ENCODE peak calls at places on chromosomes 11 and 22, in four cellular contexts. One of them, this sample, is unnamed.
A peak's percentile ranks its signal among the peaks of the same experiment; 100 is the strongest.

GRCh38 chr11:73380897-73381410 is 4.8 kb downstream of the RELT start:
- DNase-seq in K562: no peak
- DNase-seq in HepG2: no peak
- DNase-seq in GM12878: no peak
- DNase-seq in this sample: no peak

GRCh38 chr11:20111871-20112270 is 48.4 kb downstream of the DBX1 start:
- DNase-seq in K562: no peak
- DNase-seq in HepG2: no peak
- DNase-seq in GM12878: no peak
- DNase-seq in this sample: no peak

GRCh38 chr11:36566407-36567053 is 1.3 kb upstream of the RAG1 start:
- DNase-seq in K562: no peak
- DNase-seq in HepG2: no peak
- DNase-seq in GM12878: no peak
- DNase-seq in this sample: no peak

GRCh38 chr22:42202048-42202447 is 68.4 kb downstream of the TCF20 start:
- DNase-seq in K562: no peak
- DNase-seq in HepG2: no peak
- DNase-seq in GM12878: no peak
- DNase-seq in this sample: no peak

GRCh38 chr22:42353883-42354727 is 78.1 kb downstream of the NFAM1 start:
- DNase-seq in K562: no peak
- DNase-seq in HepG2: no peak
- DNase-seq in GM12878: no peak
- DNase-seq in this sample: no peak

GRCh38 chr11:63239254-63239653 is 4.1 kb downstream of the SLC22A25 start:
- DNase-seq in K562: no peak
- DNase-seq in HepG2: peak; percentile 41
- DNase-seq in GM12878: no peak
- DNase-seq in this sample: no peak

GRCh38 chr22:26367402-26368245 is 61.4 kb upstream of the ASPHD2 start:
- DNase-seq in K562: peak; percentile 77
- DNase-seq in HepG2: peak; percentile 54
- DNase-seq in GM12878: no peak
- DNase-seq in this sample: peak; percentile 69

GRCh38 chr22:47307326-47307725 is 544.9 kb downstream of the TBC1D22A start:
- DNase-seq in K562: peak; percentile 50
- DNase-seq in HepG2: no peak
- DNase-seq in GM12878: no peak
- DNase-seq in this sample: no peak

GRCh38 chr22:44615602-44616180 is 86.3 kb upstream of the PRR5 start:
- DNase-seq in K562: no peak
- DNase-seq in HepG2: no peak
- DNase-seq in GM12878: no peak
- DNase-seq in this sample: no peak

GRCh38 chr11:28697920-28698827 is 590.0 kb downstream of the METTL15 start:
- DNase-seq in K562: peak; percentile 52
- DNase-seq in HepG2: peak; percentile 41
- DNase-seq in GM12878: no peak
- DNase-seq in this sample: peak; percentile 57

GRCh38 chr11:1333860-1334259 is 24.4 kb upstream of the TOLLIP start:
- DNase-seq in K562: no peak
- DNase-seq in HepG2: no peak
- DNase-seq in GM12878: no peak
- DNase-seq in this sample: no peak

GRCh38 chr11:101618691-101619090 is 34.9 kb upstream of the TRPC6 start:
- DNase-seq in K562: no peak
- DNase-seq in HepG2: no peak
- DNase-seq in GM12878: no peak
- DNase-seq in this sample: no peak

GRCh38 chr11:1433977-1434640 is 44.4 kb downstream of the BRSK2 start:
- DNase-seq in K562: no peak
- DNase-seq in HepG2: no peak
- DNase-seq in GM12878: no peak
- DNase-seq in this sample: no peak

GRCh38 chr22:39351689-39352214 is 2.0 kb downstream of the SYNGR1 start:
- DNase-seq in K562: no peak
- DNase-seq in HepG2: no peak
- DNase-seq in GM12878: peak; percentile 25
- DNase-seq in this sample: no peak

GRCh38 chr11:63445720-63446119 is 45.2 kb downstream of the PLAAT5 start:
- DNase-seq in K562: no peak
- DNase-seq in HepG2: no peak
- DNase-seq in GM12878: no peak
- DNase-seq in this sample: no peak

GRCh38 chr22:31952459-31952858 is 8.1 kb downstream of the YWHAH start:
- DNase-seq in K562: no peak
- DNase-seq in HepG2: no peak
- DNase-seq in GM12878: no peak
- DNase-seq in this sample: no peak

GRCh38 chr11:102760355-102761035 is 19.9 kb downstream of the MMP10 start:
- DNase-seq in K562: no peak
- DNase-seq in HepG2: no peak
- DNase-seq in GM12878: no peak
- DNase-seq in this sample: no peak

GRCh38 chr11:46345881-46346484 is 1.3 kb upstream of the DGKZ start:
- DNase-seq in K562: no peak
- DNase-seq in HepG2: no peak
- DNase-seq in GM12878: no peak
- DNase-seq in this sample: no peak

GRCh38 chr11:70471254-70471653 is 72.9 kb downstream of the CTTN start:
- DNase-seq in K562: peak; percentile 80
- DNase-seq in HepG2: no peak
- DNase-seq in GM12878: no peak
- DNase-seq in this sample: peak; percentile 41

GRCh38 chr11:36361901-36362391 is 65.9 kb downstream of the PRR5L start:
- DNase-seq in K562: no peak
- DNase-seq in HepG2: no peak
- DNase-seq in GM12878: no peak
- DNase-seq in this sample: peak; percentile 15

DNA sequence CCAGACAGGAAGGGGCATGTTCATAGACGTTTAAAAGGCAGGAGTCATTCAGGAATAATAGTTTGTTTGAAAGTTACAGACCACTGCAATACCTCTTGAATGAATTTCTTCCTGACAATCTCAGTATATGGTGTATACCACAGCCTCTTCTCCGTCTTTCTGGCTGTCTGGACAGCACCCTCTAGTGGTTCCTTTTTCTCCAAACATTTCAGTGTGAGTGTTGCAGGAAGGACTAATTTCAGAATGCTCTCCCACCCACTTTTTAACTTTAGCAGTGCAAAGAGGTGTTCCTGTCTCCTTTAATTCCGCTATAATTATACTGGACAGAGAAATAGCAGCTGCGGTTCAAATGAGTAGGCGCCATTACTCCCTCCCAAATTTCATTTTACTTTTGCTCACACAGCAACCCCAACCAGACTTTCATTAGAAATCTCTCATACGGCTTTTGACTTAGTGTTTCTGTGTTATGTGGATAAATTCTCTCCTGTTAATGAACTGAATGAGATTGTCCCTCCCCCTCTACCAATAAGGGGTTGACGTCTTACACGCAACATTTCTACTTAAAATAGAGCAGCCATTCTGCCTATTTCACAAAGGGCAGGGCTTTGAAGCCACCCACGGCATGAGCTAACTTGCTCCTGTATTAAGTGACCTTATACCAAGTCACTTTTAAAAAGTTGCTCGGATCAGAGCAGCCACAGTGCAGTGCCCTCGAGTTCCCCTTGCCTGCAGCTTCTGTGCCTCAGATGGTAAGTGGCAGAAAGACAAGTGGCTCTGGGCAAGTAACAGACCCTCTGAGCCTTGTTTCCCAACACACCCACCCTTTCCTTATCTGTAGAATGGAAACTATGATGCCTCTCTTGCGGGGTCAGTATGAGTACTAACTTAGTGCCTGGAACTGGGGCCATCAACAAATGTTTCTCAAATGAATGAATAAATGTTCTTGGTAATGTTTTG is 368.6 kb downstream of the OPCML start:
- DNase-seq in K562: peak; percentile 42
- DNase-seq in HepG2: peak; percentile 51
- DNase-seq in GM12878: peak; percentile 8
- DNase-seq in this sample: peak; percentile 52
- TF ChIP-seq FOXK2 in K562: no peak
- TF ChIP-seq FOXK2 in HepG2: no peak
- TF ChIP-seq FOXK2 in GM12878: no peak
- TF ChIP-seq FOXK2 in this sample: no peak

DNA sequence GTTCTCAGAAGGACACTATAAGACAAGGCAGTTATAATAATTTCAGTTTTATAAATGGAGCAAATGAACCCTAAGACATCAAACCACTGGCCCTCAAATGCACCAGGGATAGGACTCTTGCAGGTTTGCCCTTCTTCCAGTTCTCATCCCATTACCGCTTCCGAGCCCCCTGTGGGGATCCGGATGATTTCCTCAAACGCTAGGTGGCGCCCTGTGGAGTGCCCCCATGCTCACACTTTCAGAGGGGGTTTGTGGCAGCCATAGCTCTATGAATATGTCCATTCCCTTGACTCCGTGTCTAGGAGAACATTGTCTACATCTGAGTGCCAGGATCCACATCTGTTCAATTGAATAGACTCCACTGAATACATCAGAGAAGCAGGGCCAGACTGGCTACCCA is 816.3 kb downstream of the NTM start:
- DNase-seq in K562: peak; percentile 1
- DNase-seq in HepG2: no peak
- DNase-seq in GM12878: no peak
- DNase-seq in this sample: peak; percentile 34
- TF ChIP-seq BHLHE40 in K562: no peak
- TF ChIP-seq BHLHE40 in HepG2: no peak
- TF ChIP-seq BHLHE40 in GM12878: no peak
- TF ChIP-seq BHLHE40 in this sample: no peak

DNA sequence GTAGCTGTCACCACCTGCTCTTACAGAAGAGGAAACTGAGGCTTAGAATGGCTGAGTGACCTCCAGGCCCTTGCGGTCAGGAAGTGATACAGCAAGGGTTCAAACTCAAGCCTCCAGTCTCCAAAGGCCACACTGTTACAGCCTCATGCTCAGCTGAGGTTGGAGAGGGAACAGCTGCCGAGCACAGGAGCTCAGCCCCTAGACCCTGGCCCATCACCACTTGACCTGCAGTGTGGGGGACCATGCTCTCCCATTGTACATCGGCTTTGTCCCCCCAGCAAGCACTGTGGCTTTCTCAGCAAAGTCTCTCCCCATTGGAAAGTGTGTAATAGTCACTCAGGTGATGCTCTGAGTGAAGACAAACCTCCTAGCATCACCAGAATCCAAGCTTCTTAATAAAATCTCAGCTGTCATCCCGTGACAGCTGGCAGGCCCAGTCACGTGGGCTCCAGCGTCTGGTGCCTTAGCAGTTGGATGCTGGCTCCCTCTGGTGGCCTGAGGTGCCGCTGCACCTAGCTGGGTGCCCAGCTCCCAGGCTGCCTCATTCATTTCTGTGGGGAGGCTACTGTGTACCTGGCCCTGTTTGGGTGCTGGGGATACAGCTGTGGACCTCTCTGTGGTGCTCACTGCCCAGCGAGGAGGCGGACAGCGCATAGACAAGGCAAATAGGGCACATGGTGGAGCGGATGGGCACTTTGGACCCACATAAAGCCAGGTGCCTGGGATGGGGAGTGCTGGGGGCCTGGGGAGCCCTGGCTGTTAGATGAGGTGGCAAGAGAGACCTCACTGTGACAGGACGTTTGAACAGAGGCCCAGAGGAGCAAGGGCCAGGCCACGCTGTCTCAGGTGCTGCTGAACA is 19.1 kb upstream of the MYRF start:
- DNase-seq in K562: peak; percentile 87
- DNase-seq in HepG2: peak; percentile 58
- DNase-seq in GM12878: peak; percentile 12
- DNase-seq in this sample: peak; percentile 95
- TF ChIP-seq FOXK2 in K562: no peak
- TF ChIP-seq FOXK2 in HepG2: no peak
- TF ChIP-seq FOXK2 in GM12878: no peak
- TF ChIP-seq FOXK2 in this sample: no peak

GRCh38 chr11:86099727-86100320 is 30.9 kb upstream of the PICALM start:
- DNase-seq in K562: no peak
- DNase-seq in HepG2: peak; percentile 34
- DNase-seq in GM12878: no peak
- DNase-seq in this sample: no peak
- TF ChIP-seq BHLHE40 in K562: no peak
- TF ChIP-seq BHLHE40 in HepG2: peak; percentile 83
- TF ChIP-seq BHLHE40 in GM12878: no peak
- TF ChIP-seq BHLHE40 in this sample: no peak

GRCh38 chr22:38038890-38039812 is 18.1 kb upstream of the PICK1 start:
- DNase-seq in K562: no peak
- DNase-seq in HepG2: no peak
- DNase-seq in GM12878: no peak
- DNase-seq in this sample: no peak

GRCh38 chr22:38038426-38038825 is 18.8 kb upstream of the PICK1 start:
- DNase-seq in K562: no peak
- DNase-seq in HepG2: no peak
- DNase-seq in GM12878: no peak
- DNase-seq in this sample: no peak

GRCh38 chr22:38041760-38042584 is 15.2 kb upstream of the PICK1 start:
- DNase-seq in K562: no peak
- DNase-seq in HepG2: no peak
- DNase-seq in GM12878: no peak
- DNase-seq in this sample: no peak

GRCh38 chr22:38043151-38044039 is 13.8 kb upstream of the PICK1 start:
- DNase-seq in K562: peak; percentile 33
- DNase-seq in HepG2: no peak
- DNase-seq in GM12878: no peak
- DNase-seq in this sample: no peak

DNA sequence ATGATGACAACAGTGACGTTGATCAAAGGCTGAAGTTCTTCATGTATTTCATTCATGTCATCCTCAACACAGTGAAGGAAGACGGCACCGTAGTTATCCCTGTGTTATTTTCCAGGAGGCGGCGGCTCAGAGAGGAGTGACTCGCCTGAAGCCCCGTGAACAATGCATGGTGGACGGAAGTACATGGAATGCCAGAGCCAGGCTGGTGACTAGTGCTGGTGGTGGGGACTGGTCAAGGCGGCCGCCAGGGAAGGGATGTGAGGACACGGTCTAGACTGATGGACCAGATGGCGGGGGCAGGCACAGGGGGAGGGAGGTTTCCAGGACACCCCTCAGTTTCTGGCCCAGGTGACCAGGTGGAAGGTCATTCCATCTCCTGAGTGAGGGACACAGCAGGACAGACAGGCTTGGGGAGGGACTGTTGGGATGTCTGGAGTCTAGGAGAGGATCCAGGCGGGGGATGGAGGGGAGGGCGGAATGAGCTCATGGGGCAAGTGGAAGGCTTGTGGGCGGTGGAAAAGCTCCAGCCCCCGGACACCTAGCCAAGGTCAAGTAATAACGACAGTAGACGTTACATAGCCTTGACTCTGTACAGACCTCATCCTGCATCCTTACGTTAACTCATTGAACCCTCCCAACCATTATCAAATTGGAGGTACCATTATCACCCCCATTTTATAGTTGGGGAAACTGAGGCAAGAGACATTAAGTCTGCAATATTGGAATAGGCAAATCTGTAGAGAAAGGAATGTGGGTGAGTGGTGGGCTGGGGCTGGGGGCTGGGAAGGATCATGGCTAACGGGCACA is 16.0 kb upstream of the PICK1 start:
- DNase-seq in K562: no peak
- DNase-seq in HepG2: no peak
- DNase-seq in GM12878: no peak
- DNase-seq in this sample: no peak
- TF ChIP-seq FOXK2 in K562: no peak
- TF ChIP-seq FOXK2 in HepG2: no peak
- TF ChIP-seq FOXK2 in GM12878: no peak
- TF ChIP-seq FOXK2 in this sample: no peak

This sample was measured in HEK293T.